ENCODE peak calls at places on chromosomes 3 and 15, in four cellular contexts. W is left ventricle myocardium inferior, C is uterus, Q is heart right ventricle. S is an unnamed sample.
A peak's percentile ranks its signal among the peaks of the same experiment; 100 is the strongest.

GRCh38 chr3:188740030-188740429 is 431.7 kb upstream of the TPRG1 start:
- DNase-seq in W (no peak), C (no peak), Q (no peak), S (no peak)

GRCh38 chr15:90561344-90562244 is 31.9 kb downstream of the CRTC3 start:
- DNase-seq in Q (no peak), W (no peak), C (peak; percentile 30), S (no peak)

GRCh38 chr3:100703865-100704264 is 5.4 kb upstream of the TFG start:
- DNase-seq in Q (no peak), W (no peak), C (no peak), S (no peak)

GRCh38 chr3:1677576-1678164 is 421.0 kb upstream of the CNTN4 start:
- DNase-seq in W (no peak), Q (no peak), C (no peak), S (no peak)

GRCh38 chr15:35713733-35714132 is 167.8 kb upstream of the DPH6 start:
- DNase-seq in C (no peak), W (no peak), Q (no peak), S (no peak)

GRCh38 chr15:87357608-87358007 is 898.9 kb downstream of the NTRK3 start:
- DNase-seq in Q (no peak), C (no peak), W (no peak), S (no peak)

GRCh38 chr3:67415504-67415903 is 238.9 kb downstream of the SUCLG2 start:
- DNase-seq in W (no peak), C (no peak), Q (no peak), S (no peak)

GRCh38 chr15:57686657-57687056 is 19.9 kb upstream of the POLR2M start:
- DNase-seq in Q (no peak), C (no peak), W (no peak), S (no peak)

GRCh38 chr15:57927091-57927631 is 138.3 kb downstream of the ALDH1A2 start:
- DNase-seq in C (no peak), Q (no peak), W (no peak), S (no peak)

GRCh38 chr3:117524890-117525289 is 815.3 kb downstream of the TUSC7 start:
- DNase-seq in Q (no peak), W (no peak), C (no peak), S (no peak)

GRCh38 chr3:66473637-66474036 is 27.2 kb downstream of the LRIG1 start:
- DNase-seq in C (no peak), W (no peak), Q (no peak), S (no peak)

GRCh38 chr3:22491326-22491725 is 711.8 kb upstream of the UBE2E2 start:
- DNase-seq in C (no peak), W (no peak), Q (no peak), S (no peak)

GRCh38 chr15:48823237-48823636 is 12.4 kb upstream of the CEP152 start:
- DNase-seq in C (no peak), W (no peak), Q (no peak), S (no peak)

GRCh38 chr3:36729204-36730056 is 34.9 kb downstream of the DCLK3 start:
- DNase-seq in C (no peak), W (no peak), Q (no peak), S (no peak)

GRCh38 chr15:48855501-48856440 is 22.2 kb upstream of the EID1 start:
- DNase-seq in W (no peak), C (peak; percentile 31), Q (peak; percentile 16), S (no peak)

GRCh38 chr3:45236964-45237363 is 10.9 kb upstream of the TMEM158 start:
- DNase-seq in Q (no peak), C (no peak), W (no peak), S (no peak)

GRCh38 chr3:42262525-42262924 is 3.5 kb downstream of the CCK start:
- DNase-seq in W (no peak), Q (no peak), C (no peak), S (no peak)

GRCh38 chr15:100372695-100373036 is 30.9 kb upstream of the ADAMTS17 start:
- DNase-seq in Q (no peak), C (peak; percentile 50), W (no peak), S (no peak)

GRCh38 chr3:195083659-195084058 is 187.3 kb downstream of the XXYLT1 start:
- DNase-seq in C (no peak), W (peak; percentile 10), Q (no peak), S (no peak)

GRCh38 chr15:40511093-40511471 is 40.3 kb downstream of the CHST14 start:
- DNase-seq in C (no peak), W (no peak), Q (no peak), S (no peak)

GRCh38 chr15:29309139-29309538 is 39.5 kb upstream of the NSMCE3 start:
- DNase-seq in C (no peak), Q (no peak), W (no peak), S (no peak)

GRCh38 chr3:171810278-171811058 is at the start of gene PLD1:
- DNase-seq in C (no peak), Q (peak; percentile 85), W (peak; percentile 85), S (peak; percentile 73)

GRCh38 chr3:127986803-127987202 is 65.4 kb upstream of the SEC61A1 start:
- DNase-seq in Q (peak; percentile 71), W (peak; percentile 58), C (no peak), S (no peak)

GRCh38 chr3:77859131-77859530 is 819.2 kb downstream of the ROBO2 start:
- DNase-seq in Q (no peak), W (no peak), C (no peak), S (no peak)

GRCh38 chr15:100767002-100767825 is 112.4 kb upstream of the ALDH1A3 start:
- DNase-seq in W (no peak), Q (no peak), C (no peak), S (peak; percentile 55)

GRCh38 chr3:35383719-35384555 is 255.4 kb upstream of the ARPP21 start:
- DNase-seq in C (no peak), W (no peak), Q (no peak), S (no peak)

GRCh38 chr3:53250881-53251605 is 4.8 kb downstream of the TKT start:
- DNase-seq in C (no peak), Q (no peak), W (no peak), S (no peak)

GRCh38 chr3:164791263-164791662 is 287.0 kb downstream of the SI start:
- DNase-seq in Q (no peak), C (no peak), W (no peak), S (no peak)

GRCh38 chr3:140216249-140216648 is 281.3 kb downstream of the CLSTN2 start:
- DNase-seq in C (no peak), W (no peak), Q (no peak), S (no peak)

GRCh38 chr15:99440551-99441426 is 125.0 kb upstream of the MEF2A start:
- DNase-seq in C (peak; percentile 13), W (no peak), Q (peak; percentile 23), S (peak; percentile 60)

GRCh38 chr3:111801697-111802655 is 57.1 kb upstream of the PHLDB2 start:
- DNase-seq in Q (no peak), W (no peak), C (no peak), S (no peak)

GRCh38 chr3:122245513-122246174 is 62.2 kb downstream of the CASR start:
- DNase-seq in C (no peak), Q (no peak), W (no peak), S (no peak)

GRCh38 chr15:79680721-79681120 is 216.1 kb downstream of the MTHFS start:
- DNase-seq in W (no peak), Q (no peak), C (no peak), S (no peak)

GRCh38 chr3:128328546-128329458 is 137.9 kb downstream of the DNAJB8 start:
- DNase-seq in W (no peak), Q (no peak), C (no peak), S (no peak)

GRCh38 chr3:49650651-49651050 is 23.5 kb upstream of the APEH start:
- DNase-seq in Q (no peak), W (no peak), C (no peak), S (no peak)

GRCh38 chr15:48939686-48940085 is 24.0 kb downstream of the SHC4 start:
- DNase-seq in Q (no peak), W (no peak), C (no peak), S (no peak)

DNA sequence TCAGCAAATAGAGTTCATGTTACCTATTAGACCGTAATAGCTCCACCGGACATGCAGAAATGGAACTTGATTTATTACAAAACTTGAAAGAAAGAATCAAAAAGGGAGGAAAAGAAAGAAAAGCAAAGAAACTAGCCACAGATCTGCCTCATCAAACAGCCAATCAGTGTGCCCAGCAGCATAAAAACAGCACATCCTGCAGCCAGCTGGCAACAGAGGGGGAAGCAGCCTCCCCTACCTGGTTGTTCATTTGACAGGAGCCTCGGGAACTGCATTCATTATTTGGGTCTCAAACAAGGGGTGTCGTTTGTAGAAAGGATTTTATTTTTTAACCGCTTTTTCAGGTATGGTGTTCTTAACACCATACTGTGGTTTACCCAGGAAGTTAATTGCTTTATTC is 181.5 kb upstream of the TOPAZ1 start:
- DNase-seq in W (no peak), C (no peak), Q (no peak), S (no peak)
- H3K4me1 ChIP-seq in W (peaks cover 8% of the 10 kb centered on the region), C (no peaks in the 10 kb centered on the region), Q (no peaks in the 10 kb centered on the region), S (no peaks in the 10 kb centered on the region)

DNA sequence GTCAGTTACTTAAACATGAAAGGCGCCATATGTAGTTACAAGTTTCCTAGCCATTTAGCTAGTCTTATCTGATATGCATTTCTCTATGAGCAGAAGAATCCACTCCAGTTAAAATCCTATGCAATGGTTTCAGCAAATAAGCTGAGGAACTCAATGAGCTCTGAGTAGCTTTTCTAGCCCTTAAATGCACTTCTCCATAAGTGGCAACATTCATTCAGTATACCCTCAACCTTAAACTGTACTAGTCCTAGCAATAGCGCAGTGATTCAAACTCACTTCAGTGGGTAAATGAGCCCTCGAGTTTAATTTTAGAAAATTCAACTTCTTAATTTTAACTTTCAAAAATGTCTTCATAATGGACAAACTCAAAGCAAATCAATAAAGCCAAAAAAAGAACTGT is 7.7 kb downstream of the COMMD2 start:
- DNase-seq in W (no peak), C (no peak), Q (no peak), S (no peak)
- H3K36me3 ChIP-seq in W (peaks cover 98% of the 10 kb centered on the region), C (no peaks in the 10 kb centered on the region), Q (peaks cover 48% of the 10 kb centered on the region), S (peaks cover 63% of the 10 kb centered on the region)

GRCh38 chr15:42490246-42490742 is 647 bp downstream of the ZNF106 start:
- DNase-seq in Q (no peak), W (no peak), C (no peak), S (no peak)
- H3K4me1 ChIP-seq in Q (peaks cover 43% of the 10 kb centered on the region), W (peaks cover 67% of the 10 kb centered on the region), C (peaks cover 5% of the 10 kb centered on the region), S (peaks cover 42% of the 10 kb centered on the region)

GRCh38 chr3:184567924-184568590 is 6.5 kb downstream of the EPHB3 start:
- DNase-seq in Q (no peak), C (no peak), W (no peak), S (no peak)
- H3K36me3 ChIP-seq in Q (peaks cover 5% of the 10 kb centered on the region), C (no peaks in the 10 kb centered on the region), W (peaks cover 3% of the 10 kb centered on the region), S (no peaks in the 10 kb centered on the region)

GRCh38 chr3:183513046-183513706 is 42.3 kb downstream of the KLHL6 start:
- DNase-seq in C (no peak), Q (peak; percentile 17), W (no peak), S (no peak)
- H3K4me1 ChIP-seq in C (no peaks in the 10 kb centered on the region), Q (peaks cover 12% of the 10 kb centered on the region), W (peaks cover 31% of the 10 kb centered on the region), S (no peaks in the 10 kb centered on the region)

GRCh38 chr3:136276049-136276755 is 26.1 kb downstream of the PCCB start:
- DNase-seq in C (no peak), Q (no peak), W (no peak), S (no peak)

GRCh38 chr3:136279092-136279491 is 29.0 kb downstream of the PCCB start:
- DNase-seq in C (no peak), Q (no peak), W (no peak), S (no peak)

GRCh38 chr3:136277634-136278033 is 27.5 kb downstream of the PCCB start:
- DNase-seq in C (no peak), Q (no peak), W (no peak), S (no peak)

GRCh38 chr3:136280961-136281360 is 30.8 kb downstream of the PCCB start:
- DNase-seq in C (no peak), W (no peak), Q (no peak), S (no peak)

GRCh38 chr3:136277115-136277514 is 27.0 kb downstream of the PCCB start:
- DNase-seq in W (no peak), C (no peak), Q (no peak), S (no peak)
- H3K36me3 ChIP-seq in W (peaks cover 43% of the 10 kb centered on the region), C (no peaks in the 10 kb centered on the region), Q (peaks cover 14% of the 10 kb centered on the region), S (peaks cover 16% of the 10 kb centered on the region)

S was measured in right atrium auricular region.